ENCODE peak calls at places on chromosome 14, in five cellular contexts. One of them, this sample, is unnamed.

GRCh38 chr14:74614508-74615495 is 2.8 kb upstream of the LTBP2 start:
- DNase-seq in colonic mucosa: no peak
- DNase-seq in endodermal cell: no peak
- DNase-seq in naive thymus-derived CD4-positive, alpha-beta T cell: no peak
- DNase-seq in MM.1S: no peak
- DNase-seq in this sample: no peak

GRCh38 chr14:96213871-96214465 is 9.3 kb downstream of the BDKRB2 start:
- DNase-seq in colonic mucosa: no peak
- DNase-seq in endodermal cell: no peak
- DNase-seq in naive thymus-derived CD4-positive, alpha-beta T cell: no peak
- DNase-seq in MM.1S: no peak
- DNase-seq in this sample: no peak

GRCh38 chr14:75084513-75084912 is 15.1 kb downstream of the ZC2HC1C start:
- DNase-seq in colonic mucosa: peak; percentile 23
- DNase-seq in endodermal cell: no peak
- DNase-seq in naive thymus-derived CD4-positive, alpha-beta T cell: no peak
- DNase-seq in MM.1S: no peak
- DNase-seq in this sample: no peak

GRCh38 chr14:93430319-93430801 is 379 bp upstream of the UNC79 start:
- DNase-seq in colonic mucosa: no peak
- DNase-seq in endodermal cell: peak; percentile 88
- DNase-seq in naive thymus-derived CD4-positive, alpha-beta T cell: no peak
- DNase-seq in MM.1S: no peak
- DNase-seq in this sample: no peak

GRCh38 chr14:64510825-64511679 is 6.5 kb downstream of the ZBTB1 start:
- DNase-seq in colonic mucosa: peak; percentile 83
- DNase-seq in endodermal cell: peak; percentile 86
- DNase-seq in naive thymus-derived CD4-positive, alpha-beta T cell: peak; percentile 70
- DNase-seq in MM.1S: peak; percentile 40
- DNase-seq in this sample: peak; percentile 76

GRCh38 chr14:105208738-105209075 is 27.6 kb upstream of the NUDT14 start:
- DNase-seq in colonic mucosa: no peak
- DNase-seq in endodermal cell: no peak
- DNase-seq in naive thymus-derived CD4-positive, alpha-beta T cell: no peak
- DNase-seq in MM.1S: no peak
- DNase-seq in this sample: no peak

GRCh38 chr14:44461811-44462210 is 45.3 kb downstream of the FSCB start:
- DNase-seq in colonic mucosa: no peak
- DNase-seq in endodermal cell: no peak
- DNase-seq in naive thymus-derived CD4-positive, alpha-beta T cell: no peak
- DNase-seq in MM.1S: no peak
- DNase-seq in this sample: no peak

GRCh38 chr14:97978336-97978735 is 1181.2 kb downstream of the VRK1 start:
- DNase-seq in colonic mucosa: peak; percentile 81
- DNase-seq in endodermal cell: peak; percentile 92
- DNase-seq in naive thymus-derived CD4-positive, alpha-beta T cell: peak; percentile 72
- DNase-seq in MM.1S: no peak
- DNase-seq in this sample: peak; percentile 86

GRCh38 chr14:92555440-92556111 is 42.0 kb downstream of the RIN3 start:
- DNase-seq in colonic mucosa: no peak
- DNase-seq in endodermal cell: no peak
- DNase-seq in naive thymus-derived CD4-positive, alpha-beta T cell: no peak
- DNase-seq in MM.1S: no peak
- DNase-seq in this sample: no peak

GRCh38 chr14:34479694-34480093 is 17.7 kb upstream of the SPTSSA start:
- DNase-seq in colonic mucosa: no peak
- DNase-seq in endodermal cell: no peak
- DNase-seq in naive thymus-derived CD4-positive, alpha-beta T cell: no peak
- DNase-seq in MM.1S: no peak
- DNase-seq in this sample: no peak

GRCh38 chr14:64865992-64866391 is 13.7 kb downstream of the SPTB start:
- DNase-seq in colonic mucosa: no peak
- DNase-seq in endodermal cell: peak; percentile 70
- DNase-seq in naive thymus-derived CD4-positive, alpha-beta T cell: no peak
- DNase-seq in MM.1S: no peak
- DNase-seq in this sample: no peak

GRCh38 chr14:69153848-69154208 is 909 bp upstream of the DCAF5 start:
- DNase-seq in colonic mucosa: peak; percentile 39
- DNase-seq in endodermal cell: peak; percentile 53
- DNase-seq in naive thymus-derived CD4-positive, alpha-beta T cell: peak; percentile 26
- DNase-seq in MM.1S: no peak
- DNase-seq in this sample: peak; percentile 36

GRCh38 chr14:69152181-69152943 is 557 bp downstream of the DCAF5 start:
- DNase-seq in colonic mucosa: no peak
- DNase-seq in endodermal cell: no peak
- DNase-seq in naive thymus-derived CD4-positive, alpha-beta T cell: peak; percentile 64
- DNase-seq in MM.1S: peak; percentile 28
- DNase-seq in this sample: no peak

GRCh38 chr14:69152944-69153847 is at the start of gene DCAF5:
- DNase-seq in colonic mucosa: peak; percentile 96
- DNase-seq in endodermal cell: peak; percentile 96
- DNase-seq in naive thymus-derived CD4-positive, alpha-beta T cell: peak; percentile 92
- DNase-seq in MM.1S: peak; percentile 84
- DNase-seq in this sample: peak; percentile 93

GRCh38 chr14:69156224-69156623 is 3.3 kb upstream of the DCAF5 start:
- DNase-seq in colonic mucosa: no peak
- DNase-seq in endodermal cell: no peak
- DNase-seq in naive thymus-derived CD4-positive, alpha-beta T cell: no peak
- DNase-seq in MM.1S: no peak
- DNase-seq in this sample: no peak

GRCh38 chr14:69154779-69155178 is 1.9 kb upstream of the DCAF5 start:
- DNase-seq in colonic mucosa: no peak
- DNase-seq in endodermal cell: peak; percentile 49
- DNase-seq in naive thymus-derived CD4-positive, alpha-beta T cell: peak; percentile 7
- DNase-seq in MM.1S: no peak
- DNase-seq in this sample: peak; percentile 15
- H3K27ac ChIP-seq in colonic mucosa: no peak overlapping the region
- H3K27ac ChIP-seq in endodermal cell: no peak overlapping the region
- H3K27ac ChIP-seq in naive thymus-derived CD4-positive, alpha-beta T cell: no peak overlapping the region
- H3K27ac ChIP-seq in MM.1S: no peak overlapping the region
- H3K27ac ChIP-seq in this sample: no peak overlapping the region

DNA sequence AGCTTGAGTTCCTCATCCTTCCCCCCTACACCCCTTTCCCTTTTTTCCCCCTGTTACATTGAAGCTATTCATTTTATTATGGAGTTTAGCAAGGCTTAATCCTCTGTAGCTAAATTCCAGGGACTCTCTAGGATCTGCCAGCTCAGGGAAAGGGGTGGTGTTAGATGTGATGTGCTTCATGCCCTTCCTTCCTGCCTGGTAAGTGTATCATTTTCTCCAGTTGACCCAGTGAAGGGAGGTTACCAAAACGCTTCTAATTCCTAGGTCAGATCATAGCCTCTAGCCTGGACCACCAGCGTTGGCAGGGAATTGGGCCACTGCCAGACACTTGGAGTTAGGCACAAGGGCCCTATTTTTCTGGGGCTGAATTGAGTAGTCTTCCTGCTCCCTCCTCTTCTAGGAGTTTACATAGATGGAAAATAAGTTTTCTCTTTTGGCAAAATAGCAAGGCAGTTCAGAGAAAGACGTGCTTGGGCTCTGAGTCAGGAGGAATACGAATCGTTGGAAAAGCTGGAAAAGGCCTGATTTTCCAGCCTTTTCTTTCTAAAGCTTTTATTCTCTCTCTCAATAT is 88.3 kb downstream of the NPAS3 start:
- DNase-seq in colonic mucosa: no peak
- DNase-seq in endodermal cell: no peak
- DNase-seq in naive thymus-derived CD4-positive, alpha-beta T cell: no peak
- DNase-seq in MM.1S: no peak
- DNase-seq in this sample: peak; percentile 23
- H3K27ac ChIP-seq in colonic mucosa: peak overlapping the region; percentile 1
- H3K27ac ChIP-seq in endodermal cell: no peak overlapping the region
- H3K27ac ChIP-seq in naive thymus-derived CD4-positive, alpha-beta T cell: no peak overlapping the region
- H3K27ac ChIP-seq in MM.1S: no peak overlapping the region
- H3K27ac ChIP-seq in this sample: no peak overlapping the region

GRCh38 chr14:37384870-37385596 is 187.3 kb downstream of the MIPOL1 start:
- DNase-seq in colonic mucosa: peak; percentile 49
- DNase-seq in endodermal cell: no peak
- DNase-seq in naive thymus-derived CD4-positive, alpha-beta T cell: no peak
- DNase-seq in MM.1S: peak; percentile 77
- DNase-seq in this sample: no peak
- H3K27ac ChIP-seq in colonic mucosa: no peak overlapping the region
- H3K27ac ChIP-seq in endodermal cell: no peak overlapping the region
- H3K27ac ChIP-seq in naive thymus-derived CD4-positive, alpha-beta T cell: no peak overlapping the region
- H3K27ac ChIP-seq in MM.1S: peak overlapping the region; percentile 65
- H3K27ac ChIP-seq in this sample: no peak overlapping the region

GRCh38 chr14:67646136-67646535 is 26.4 kb downstream of the ARG2 start:
- DNase-seq in colonic mucosa: no peak
- DNase-seq in endodermal cell: no peak
- DNase-seq in naive thymus-derived CD4-positive, alpha-beta T cell: no peak
- DNase-seq in MM.1S: no peak
- DNase-seq in this sample: no peak

GRCh38 chr14:67644428-67644827 is 24.7 kb downstream of the ARG2 start:
- DNase-seq in colonic mucosa: no peak
- DNase-seq in endodermal cell: no peak
- DNase-seq in naive thymus-derived CD4-positive, alpha-beta T cell: no peak
- DNase-seq in MM.1S: no peak
- DNase-seq in this sample: no peak

GRCh38 chr14:67641902-67642749 is 22.4 kb downstream of the ARG2 start:
- DNase-seq in colonic mucosa: no peak
- DNase-seq in endodermal cell: no peak
- DNase-seq in naive thymus-derived CD4-positive, alpha-beta T cell: no peak
- DNase-seq in MM.1S: no peak
- DNase-seq in this sample: no peak

GRCh38 chr14:67643671-67644070 is 24.0 kb downstream of the ARG2 start:
- DNase-seq in colonic mucosa: no peak
- DNase-seq in endodermal cell: no peak
- DNase-seq in naive thymus-derived CD4-positive, alpha-beta T cell: no peak
- DNase-seq in MM.1S: no peak
- DNase-seq in this sample: no peak

DNA sequence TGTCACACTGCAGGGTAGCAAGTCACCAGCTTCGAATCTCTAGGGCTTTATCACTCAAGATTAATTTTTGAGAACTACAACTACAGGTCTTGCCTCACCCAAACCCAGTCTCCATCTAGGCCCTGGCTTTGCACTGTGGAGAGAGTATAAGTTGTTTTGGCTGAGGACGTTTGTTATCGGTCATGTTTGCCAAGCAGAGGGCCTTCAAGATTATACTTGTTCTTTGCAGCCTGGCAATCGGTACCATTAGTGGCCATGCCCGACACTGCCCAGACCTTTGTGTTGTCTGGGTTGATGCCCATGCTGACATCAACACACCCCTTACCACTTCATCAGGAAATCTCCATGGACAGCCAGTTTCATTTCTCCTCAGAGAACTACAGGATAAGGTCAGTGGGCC is 25.7 kb downstream of the ARG2 start:
- DNase-seq in colonic mucosa: no peak
- DNase-seq in endodermal cell: no peak
- DNase-seq in naive thymus-derived CD4-positive, alpha-beta T cell: no peak
- DNase-seq in MM.1S: no peak
- DNase-seq in this sample: no peak
- H3K27ac ChIP-seq in colonic mucosa: no peak overlapping the region
- H3K27ac ChIP-seq in endodermal cell: no peak overlapping the region
- H3K27ac ChIP-seq in naive thymus-derived CD4-positive, alpha-beta T cell: no peak overlapping the region
- H3K27ac ChIP-seq in MM.1S: no peak overlapping the region
- H3K27ac ChIP-seq in this sample: no peak overlapping the region

GRCh38 chr14:91356218-91356763 is 61.3 kb downstream of the CCDC88C start:
- DNase-seq in colonic mucosa: no peak
- DNase-seq in endodermal cell: no peak
- DNase-seq in naive thymus-derived CD4-positive, alpha-beta T cell: no peak
- DNase-seq in MM.1S: no peak
- DNase-seq in this sample: no peak

GRCh38 chr14:91352696-91353692 is 64.6 kb downstream of the CCDC88C start:
- DNase-seq in colonic mucosa: no peak
- DNase-seq in endodermal cell: no peak
- DNase-seq in naive thymus-derived CD4-positive, alpha-beta T cell: no peak
- DNase-seq in MM.1S: no peak
- DNase-seq in this sample: no peak

GRCh38 chr14:91354979-91355685 is 62.5 kb downstream of the CCDC88C start:
- DNase-seq in colonic mucosa: peak; percentile 56
- DNase-seq in endodermal cell: peak; percentile 93
- DNase-seq in naive thymus-derived CD4-positive, alpha-beta T cell: no peak
- DNase-seq in MM.1S: peak; percentile 51
- DNase-seq in this sample: no peak

GRCh38 chr14:91352101-91352500 is 65.5 kb downstream of the CCDC88C start:
- DNase-seq in colonic mucosa: no peak
- DNase-seq in endodermal cell: peak; percentile 59
- DNase-seq in naive thymus-derived CD4-positive, alpha-beta T cell: no peak
- DNase-seq in MM.1S: no peak
- DNase-seq in this sample: peak; percentile 42

GRCh38 chr14:91354221-91354916 is 63.3 kb downstream of the CCDC88C start:
- DNase-seq in colonic mucosa: no peak
- DNase-seq in endodermal cell: no peak
- DNase-seq in naive thymus-derived CD4-positive, alpha-beta T cell: no peak
- DNase-seq in MM.1S: peak; percentile 66
- DNase-seq in this sample: no peak
- H3K27ac ChIP-seq in colonic mucosa: no peak overlapping the region
- H3K27ac ChIP-seq in endodermal cell: no peak overlapping the region
- H3K27ac ChIP-seq in naive thymus-derived CD4-positive, alpha-beta T cell: peak overlapping the region; percentile 75
- H3K27ac ChIP-seq in MM.1S: peak overlapping the region; percentile 99
- H3K27ac ChIP-seq in this sample: no peak overlapping the region

GRCh38 chr14:53516261-53516774 is 363.2 kb upstream of the DDHD1 start:
- DNase-seq in colonic mucosa: no peak
- DNase-seq in endodermal cell: no peak
- DNase-seq in naive thymus-derived CD4-positive, alpha-beta T cell: no peak
- DNase-seq in MM.1S: no peak
- DNase-seq in this sample: no peak

GRCh38 chr14:53519137-53519536 is 366.0 kb upstream of the DDHD1 start:
- DNase-seq in colonic mucosa: no peak
- DNase-seq in endodermal cell: no peak
- DNase-seq in naive thymus-derived CD4-positive, alpha-beta T cell: no peak
- DNase-seq in MM.1S: no peak
- DNase-seq in this sample: no peak

GRCh38 chr14:53515264-53515663 is 362.1 kb upstream of the DDHD1 start:
- DNase-seq in colonic mucosa: no peak
- DNase-seq in endodermal cell: no peak
- DNase-seq in naive thymus-derived CD4-positive, alpha-beta T cell: no peak
- DNase-seq in MM.1S: no peak
- DNase-seq in this sample: no peak

GRCh38 chr14:53520529-53520928 is 367.4 kb upstream of the DDHD1 start:
- DNase-seq in colonic mucosa: no peak
- DNase-seq in endodermal cell: no peak
- DNase-seq in naive thymus-derived CD4-positive, alpha-beta T cell: no peak
- DNase-seq in MM.1S: no peak
- DNase-seq in this sample: no peak

GRCh38 chr14:53517276-53517960 is 364.3 kb upstream of the DDHD1 start:
- DNase-seq in colonic mucosa: no peak
- DNase-seq in endodermal cell: no peak
- DNase-seq in naive thymus-derived CD4-positive, alpha-beta T cell: no peak
- DNase-seq in MM.1S: no peak
- DNase-seq in this sample: no peak
- H3K27ac ChIP-seq in colonic mucosa: no peak overlapping the region
- H3K27ac ChIP-seq in endodermal cell: no peak overlapping the region
- H3K27ac ChIP-seq in naive thymus-derived CD4-positive, alpha-beta T cell: no peak overlapping the region
- H3K27ac ChIP-seq in MM.1S: no peak overlapping the region
- H3K27ac ChIP-seq in this sample: no peak overlapping the region

GRCh38 chr14:68922201-68922613 is 56.9 kb downstream of the ACTN1 start:
- DNase-seq in colonic mucosa: no peak
- DNase-seq in endodermal cell: no peak
- DNase-seq in naive thymus-derived CD4-positive, alpha-beta T cell: no peak
- DNase-seq in MM.1S: no peak
- DNase-seq in this sample: no peak
- H3K27ac ChIP-seq in colonic mucosa: no peak overlapping the region
- H3K27ac ChIP-seq in endodermal cell: peak overlapping the region; percentile 30
- H3K27ac ChIP-seq in naive thymus-derived CD4-positive, alpha-beta T cell: peak overlapping the region; percentile 23
- H3K27ac ChIP-seq in MM.1S: no peak overlapping the region
- H3K27ac ChIP-seq in this sample: no peak overlapping the region

GRCh38 chr14:104082807-104083206 is 2.7 kb upstream of the ASPG start:
- DNase-seq in colonic mucosa: peak; percentile 86
- DNase-seq in endodermal cell: no peak
- DNase-seq in naive thymus-derived CD4-positive, alpha-beta T cell: no peak
- DNase-seq in MM.1S: no peak
- DNase-seq in this sample: peak; percentile 14
- H3K27ac ChIP-seq in colonic mucosa: peak overlapping the region; percentile 69
- H3K27ac ChIP-seq in endodermal cell: no peak overlapping the region
- H3K27ac ChIP-seq in naive thymus-derived CD4-positive, alpha-beta T cell: no peak overlapping the region
- H3K27ac ChIP-seq in MM.1S: no peak overlapping the region
- H3K27ac ChIP-seq in this sample: no peak overlapping the region

This sample was measured in ovary.